ENCODE peak calls at places on chromosomes 12 and 14, in ten cellular contexts. One of them, this sample, is unnamed.

GRCh38 chr12:49540229-49541139 is 1.7 kb downstream of the KCNH3 start:
- DNase-seq in NCI-H524: no peak
- DNase-seq in activated CD4-positive, alpha-beta memory T cell treated with anti-CD3 and anti-CD28 coated beads for 36 hours: no peak
- DNase-seq in activated CD4-positive, CD25-positive, alpha-beta regulatory T cell: no peak
- DNase-seq in activated CD4-positive, alpha-beta T cell treated with anti-CD3 and anti-CD28 coated beads, Interleukin-2, amount 10 ng/mL, durations not matched to agents 7 days and 5 days: no peak
- DNase-seq in SK-N-MC: no peak
- DNase-seq in retina: no peak
- DNase-seq in activated naive CD4-positive, alpha-beta T cell: no peak
- DNase-seq in psoas muscle: no peak
- DNase-seq in GM03348: no peak
- DNase-seq in this sample: peak; percentile 64

GRCh38 chr12:674272-674781 is 11.1 kb upstream of the NINJ2 start:
- DNase-seq in activated CD4-positive, CD25-positive, alpha-beta regulatory T cell: no peak
- DNase-seq in psoas muscle: no peak
- DNase-seq in activated naive CD4-positive, alpha-beta T cell: peak; percentile 16
- DNase-seq in activated CD4-positive, alpha-beta memory T cell treated with anti-CD3 and anti-CD28 coated beads for 36 hours: peak; percentile 90
- DNase-seq in NCI-H524: no peak
- DNase-seq in SK-N-MC: no peak
- DNase-seq in activated CD4-positive, alpha-beta T cell treated with anti-CD3 and anti-CD28 coated beads, Interleukin-2, amount 10 ng/mL, durations not matched to agents 7 days and 5 days: peak; percentile 82
- DNase-seq in retina: no peak
- DNase-seq in GM03348: no peak
- DNase-seq in this sample: no peak

GRCh38 chr12:124685689-124685993 is 118.2 kb upstream of the NCOR2 start:
- DNase-seq in SK-N-MC: no peak
- DNase-seq in activated CD4-positive, alpha-beta T cell treated with anti-CD3 and anti-CD28 coated beads, Interleukin-2, amount 10 ng/mL, durations not matched to agents 7 days and 5 days: no peak
- DNase-seq in GM03348: no peak
- DNase-seq in activated naive CD4-positive, alpha-beta T cell: no peak
- DNase-seq in retina: no peak
- DNase-seq in psoas muscle: no peak
- DNase-seq in NCI-H524: no peak
- DNase-seq in activated CD4-positive, CD25-positive, alpha-beta regulatory T cell: no peak
- DNase-seq in activated CD4-positive, alpha-beta memory T cell treated with anti-CD3 and anti-CD28 coated beads for 36 hours: no peak
- DNase-seq in this sample: no peak

GRCh38 chr12:117042171-117042809 is 56.9 kb downstream of the TESC start:
- DNase-seq in retina: no peak
- DNase-seq in activated CD4-positive, alpha-beta memory T cell treated with anti-CD3 and anti-CD28 coated beads for 36 hours: no peak
- DNase-seq in SK-N-MC: no peak
- DNase-seq in psoas muscle: no peak
- DNase-seq in GM03348: peak; percentile 38
- DNase-seq in NCI-H524: no peak
- DNase-seq in activated naive CD4-positive, alpha-beta T cell: no peak
- DNase-seq in activated CD4-positive, alpha-beta T cell treated with anti-CD3 and anti-CD28 coated beads, Interleukin-2, amount 10 ng/mL, durations not matched to agents 7 days and 5 days: no peak
- DNase-seq in activated CD4-positive, CD25-positive, alpha-beta regulatory T cell: no peak
- DNase-seq in this sample: peak; percentile 45

GRCh38 chr14:52253503-52253902 is 14.0 kb upstream of the PTGDR start:
- DNase-seq in retina: no peak
- DNase-seq in GM03348: no peak
- DNase-seq in activated CD4-positive, alpha-beta memory T cell treated with anti-CD3 and anti-CD28 coated beads for 36 hours: no peak
- DNase-seq in SK-N-MC: no peak
- DNase-seq in activated CD4-positive, CD25-positive, alpha-beta regulatory T cell: no peak
- DNase-seq in activated CD4-positive, alpha-beta T cell treated with anti-CD3 and anti-CD28 coated beads, Interleukin-2, amount 10 ng/mL, durations not matched to agents 7 days and 5 days: no peak
- DNase-seq in psoas muscle: no peak
- DNase-seq in activated naive CD4-positive, alpha-beta T cell: no peak
- DNase-seq in NCI-H524: no peak
- DNase-seq in this sample: no peak

GRCh38 chr14:39264057-39264456 is 30.3 kb downstream of the MIA2 start:
- DNase-seq in SK-N-MC: no peak
- DNase-seq in GM03348: no peak
- DNase-seq in retina: no peak
- DNase-seq in psoas muscle: no peak
- DNase-seq in NCI-H524: no peak
- DNase-seq in activated CD4-positive, alpha-beta T cell treated with anti-CD3 and anti-CD28 coated beads, Interleukin-2, amount 10 ng/mL, durations not matched to agents 7 days and 5 days: no peak
- DNase-seq in activated CD4-positive, CD25-positive, alpha-beta regulatory T cell: no peak
- DNase-seq in activated naive CD4-positive, alpha-beta T cell: no peak
- DNase-seq in activated CD4-positive, alpha-beta memory T cell treated with anti-CD3 and anti-CD28 coated beads for 36 hours: no peak
- DNase-seq in this sample: no peak

GRCh38 chr12:70853326-70853725 is 67.2 kb downstream of the PTPRR start:
- DNase-seq in psoas muscle: no peak
- DNase-seq in activated CD4-positive, CD25-positive, alpha-beta regulatory T cell: no peak
- DNase-seq in SK-N-MC: no peak
- DNase-seq in activated naive CD4-positive, alpha-beta T cell: no peak
- DNase-seq in retina: no peak
- DNase-seq in activated CD4-positive, alpha-beta T cell treated with anti-CD3 and anti-CD28 coated beads, Interleukin-2, amount 10 ng/mL, durations not matched to agents 7 days and 5 days: no peak
- DNase-seq in GM03348: peak; percentile 66
- DNase-seq in activated CD4-positive, alpha-beta memory T cell treated with anti-CD3 and anti-CD28 coated beads for 36 hours: no peak
- DNase-seq in NCI-H524: no peak
- DNase-seq in this sample: no peak

GRCh38 chr12:76183459-76184186 is 99.1 kb upstream of the NAP1L1 start:
- DNase-seq in activated CD4-positive, alpha-beta memory T cell treated with anti-CD3 and anti-CD28 coated beads for 36 hours: peak; percentile 81
- DNase-seq in activated naive CD4-positive, alpha-beta T cell: no peak
- DNase-seq in activated CD4-positive, CD25-positive, alpha-beta regulatory T cell: no peak
- DNase-seq in SK-N-MC: no peak
- DNase-seq in psoas muscle: peak; percentile 21
- DNase-seq in NCI-H524: no peak
- DNase-seq in activated CD4-positive, alpha-beta T cell treated with anti-CD3 and anti-CD28 coated beads, Interleukin-2, amount 10 ng/mL, durations not matched to agents 7 days and 5 days: no peak
- DNase-seq in GM03348: peak; percentile 82
- DNase-seq in retina: no peak
- DNase-seq in this sample: peak; percentile 77

GRCh38 chr12:81350309-81350708 is 272.4 kb downstream of the ACSS3 start:
- DNase-seq in psoas muscle: no peak
- DNase-seq in SK-N-MC: no peak
- DNase-seq in activated CD4-positive, alpha-beta T cell treated with anti-CD3 and anti-CD28 coated beads, Interleukin-2, amount 10 ng/mL, durations not matched to agents 7 days and 5 days: no peak
- DNase-seq in activated CD4-positive, alpha-beta memory T cell treated with anti-CD3 and anti-CD28 coated beads for 36 hours: no peak
- DNase-seq in retina: no peak
- DNase-seq in GM03348: no peak
- DNase-seq in activated CD4-positive, CD25-positive, alpha-beta regulatory T cell: no peak
- DNase-seq in NCI-H524: no peak
- DNase-seq in activated naive CD4-positive, alpha-beta T cell: no peak
- DNase-seq in this sample: no peak

GRCh38 chr12:105259226-105259625 is 23.3 kb upstream of the APPL2 start:
- DNase-seq in NCI-H524: no peak
- DNase-seq in activated CD4-positive, alpha-beta memory T cell treated with anti-CD3 and anti-CD28 coated beads for 36 hours: no peak
- DNase-seq in psoas muscle: no peak
- DNase-seq in SK-N-MC: no peak
- DNase-seq in activated naive CD4-positive, alpha-beta T cell: no peak
- DNase-seq in retina: no peak
- DNase-seq in activated CD4-positive, alpha-beta T cell treated with anti-CD3 and anti-CD28 coated beads, Interleukin-2, amount 10 ng/mL, durations not matched to agents 7 days and 5 days: no peak
- DNase-seq in activated CD4-positive, CD25-positive, alpha-beta regulatory T cell: no peak
- DNase-seq in GM03348: no peak
- DNase-seq in this sample: no peak